ENCODE peak calls at places on chromosomes 2 and 18, in eight cellular contexts. One of them, this sample, is unnamed.
A peak's percentile ranks its signal among the peaks of the same experiment; 100 is the strongest.

GRCh38 chr2:187985923-187986322 is 305.8 kb upstream of the GULP1 start:
- DNase-seq in NCI-H774: peak; percentile 8
- DNase-seq in A549: no peak
- DNase-seq in BJ: no peak
- DNase-seq in tibial artery: no peak
- DNase-seq in neural crest cell: no peak
- DNase-seq in activated CD4-positive, alpha-beta T cell treated with anti-CD3 and anti-CD28 coated beads, Interleukin-2, amount 50 U/mL, for 4 hours: no peak
- DNase-seq in lung: no peak
- DNase-seq in this sample: no peak

GRCh38 chr2:40251146-40251545 is 200.7 kb downstream of the SLC8A1 start:
- DNase-seq in tibial artery: no peak
- DNase-seq in A549: no peak
- DNase-seq in activated CD4-positive, alpha-beta T cell treated with anti-CD3 and anti-CD28 coated beads, Interleukin-2, amount 50 U/mL, for 4 hours: no peak
- DNase-seq in BJ: no peak
- DNase-seq in lung: no peak
- DNase-seq in NCI-H774: peak; percentile 91
- DNase-seq in neural crest cell: no peak
- DNase-seq in this sample: no peak

GRCh38 chr2:28398101-28398834 is 5.6 kb downstream of the FOSL2 start:
- DNase-seq in A549: no peak
- DNase-seq in tibial artery: peak; percentile 63
- DNase-seq in lung: no peak
- DNase-seq in activated CD4-positive, alpha-beta T cell treated with anti-CD3 and anti-CD28 coated beads, Interleukin-2, amount 50 U/mL, for 4 hours: no peak
- DNase-seq in BJ: no peak
- DNase-seq in neural crest cell: no peak
- DNase-seq in NCI-H774: no peak
- DNase-seq in this sample: peak; percentile 76

GRCh38 chr2:197158591-197159550 is 151.7 kb downstream of the ANKRD44 start:
- DNase-seq in A549: no peak
- DNase-seq in neural crest cell: no peak
- DNase-seq in BJ: no peak
- DNase-seq in activated CD4-positive, alpha-beta T cell treated with anti-CD3 and anti-CD28 coated beads, Interleukin-2, amount 50 U/mL, for 4 hours: no peak
- DNase-seq in lung: no peak
- DNase-seq in tibial artery: no peak
- DNase-seq in NCI-H774: no peak
- DNase-seq in this sample: no peak

GRCh38 chr18:59900222-59901128 is 679 bp downstream of the PMAIP1 start:
- DNase-seq in activated CD4-positive, alpha-beta T cell treated with anti-CD3 and anti-CD28 coated beads, Interleukin-2, amount 50 U/mL, for 4 hours: peak; percentile 64
- DNase-seq in NCI-H774: no peak
- DNase-seq in neural crest cell: peak; percentile 20
- DNase-seq in tibial artery: no peak
- DNase-seq in BJ: no peak
- DNase-seq in lung: peak; percentile 36
- DNase-seq in A549: no peak
- DNase-seq in this sample: peak; percentile 84

GRCh38 chr2:128390256-128390990 is 71.8 kb upstream of the HS6ST1 start:
- DNase-seq in neural crest cell: no peak
- DNase-seq in activated CD4-positive, alpha-beta T cell treated with anti-CD3 and anti-CD28 coated beads, Interleukin-2, amount 50 U/mL, for 4 hours: no peak
- DNase-seq in A549: no peak
- DNase-seq in tibial artery: peak; percentile 9
- DNase-seq in lung: no peak
- DNase-seq in BJ: no peak
- DNase-seq in NCI-H774: no peak
- DNase-seq in this sample: no peak

GRCh38 chr2:241224851-241225438 is 36.5 kb downstream of the ANO7 start:
- DNase-seq in lung: no peak
- DNase-seq in activated CD4-positive, alpha-beta T cell treated with anti-CD3 and anti-CD28 coated beads, Interleukin-2, amount 50 U/mL, for 4 hours: no peak
- DNase-seq in A549: no peak
- DNase-seq in BJ: no peak
- DNase-seq in NCI-H774: no peak
- DNase-seq in tibial artery: no peak
- DNase-seq in neural crest cell: no peak
- DNase-seq in this sample: peak; percentile 9

GRCh38 chr18:23331091-23331920 is 121.8 kb upstream of the RIOK3 start:
- DNase-seq in activated CD4-positive, alpha-beta T cell treated with anti-CD3 and anti-CD28 coated beads, Interleukin-2, amount 50 U/mL, for 4 hours: no peak
- DNase-seq in BJ: no peak
- DNase-seq in A549: no peak
- DNase-seq in neural crest cell: no peak
- DNase-seq in lung: peak; percentile 88
- DNase-seq in tibial artery: no peak
- DNase-seq in NCI-H774: peak; percentile 58
- DNase-seq in this sample: peak; percentile 35

GRCh38 chr2:48452108-48452507 is 77.8 kb upstream of the STON1 start:
- DNase-seq in A549: no peak
- DNase-seq in BJ: no peak
- DNase-seq in NCI-H774: peak; percentile 75
- DNase-seq in neural crest cell: no peak
- DNase-seq in activated CD4-positive, alpha-beta T cell treated with anti-CD3 and anti-CD28 coated beads, Interleukin-2, amount 50 U/mL, for 4 hours: no peak
- DNase-seq in lung: no peak
- DNase-seq in tibial artery: no peak
- DNase-seq in this sample: no peak

GRCh38 chr2:106157416-106157815 is 36.7 kb downstream of the UXS1 start:
- DNase-seq in lung: no peak
- DNase-seq in BJ: no peak
- DNase-seq in NCI-H774: no peak
- DNase-seq in tibial artery: no peak
- DNase-seq in activated CD4-positive, alpha-beta T cell treated with anti-CD3 and anti-CD28 coated beads, Interleukin-2, amount 50 U/mL, for 4 hours: no peak
- DNase-seq in A549: no peak
- DNase-seq in neural crest cell: no peak
- DNase-seq in this sample: no peak

GRCh38 chr2:8740136-8740535 is 58.3 kb downstream of the ID2 start:
- DNase-seq in BJ: no peak
- DNase-seq in lung: no peak
- DNase-seq in NCI-H774: no peak
- DNase-seq in neural crest cell: no peak
- DNase-seq in tibial artery: no peak
- DNase-seq in activated CD4-positive, alpha-beta T cell treated with anti-CD3 and anti-CD28 coated beads, Interleukin-2, amount 50 U/mL, for 4 hours: no peak
- DNase-seq in A549: no peak
- DNase-seq in this sample: no peak

GRCh38 chr2:85134255-85135065 is 1.3 kb downstream of the TCF7L1 start:
- DNase-seq in A549: no peak
- DNase-seq in BJ: no peak
- DNase-seq in neural crest cell: peak; percentile 51
- DNase-seq in lung: peak; percentile 36
- DNase-seq in NCI-H774: no peak
- DNase-seq in tibial artery: peak; percentile 38
- DNase-seq in activated CD4-positive, alpha-beta T cell treated with anti-CD3 and anti-CD28 coated beads, Interleukin-2, amount 50 U/mL, for 4 hours: no peak
- DNase-seq in this sample: no peak

GRCh38 chr2:143451622-143452021 is 322.4 kb downstream of the ARHGAP15 start:
- DNase-seq in activated CD4-positive, alpha-beta T cell treated with anti-CD3 and anti-CD28 coated beads, Interleukin-2, amount 50 U/mL, for 4 hours: no peak
- DNase-seq in NCI-H774: no peak
- DNase-seq in BJ: no peak
- DNase-seq in A549: no peak
- DNase-seq in neural crest cell: no peak
- DNase-seq in tibial artery: no peak
- DNase-seq in lung: no peak
- DNase-seq in this sample: peak; percentile 69

GRCh38 chr2:216830346-216830745 is 29.5 kb downstream of the TNP1 start:
- DNase-seq in neural crest cell: no peak
- DNase-seq in NCI-H774: peak; percentile 31
- DNase-seq in A549: no peak
- DNase-seq in lung: no peak
- DNase-seq in BJ: no peak
- DNase-seq in activated CD4-positive, alpha-beta T cell treated with anti-CD3 and anti-CD28 coated beads, Interleukin-2, amount 50 U/mL, for 4 hours: no peak
- DNase-seq in tibial artery: no peak
- DNase-seq in this sample: no peak

GRCh38 chr18:45793295-45793965 is 32.0 kb upstream of the SIGLEC15 start:
- DNase-seq in NCI-H774: no peak
- DNase-seq in neural crest cell: no peak
- DNase-seq in A549: peak; percentile 66
- DNase-seq in BJ: peak; percentile 87
- DNase-seq in activated CD4-positive, alpha-beta T cell treated with anti-CD3 and anti-CD28 coated beads, Interleukin-2, amount 50 U/mL, for 4 hours: no peak
- DNase-seq in lung: no peak
- DNase-seq in tibial artery: no peak
- DNase-seq in this sample: peak; percentile 99

GRCh38 chr18:15005313-15006130 is 257.6 kb downstream of the ANKRD30B start:
- DNase-seq in BJ: no peak
- DNase-seq in A549: no peak
- DNase-seq in tibial artery: no peak
- DNase-seq in activated CD4-positive, alpha-beta T cell treated with anti-CD3 and anti-CD28 coated beads, Interleukin-2, amount 50 U/mL, for 4 hours: no peak
- DNase-seq in NCI-H774: no peak
- DNase-seq in neural crest cell: no peak
- DNase-seq in lung: no peak
- DNase-seq in this sample: no peak

GRCh38 chr2:138121769-138122661 is 157.7 kb downstream of the HNMT start:
- DNase-seq in activated CD4-positive, alpha-beta T cell treated with anti-CD3 and anti-CD28 coated beads, Interleukin-2, amount 50 U/mL, for 4 hours: no peak
- DNase-seq in NCI-H774: no peak
- DNase-seq in A549: no peak
- DNase-seq in tibial artery: no peak
- DNase-seq in neural crest cell: no peak
- DNase-seq in BJ: no peak
- DNase-seq in lung: no peak
- DNase-seq in this sample: peak; percentile 41

GRCh38 chr2:96924775-96925747 is 55.2 kb upstream of the SEMA4C start:
- DNase-seq in lung: no peak
- DNase-seq in neural crest cell: no peak
- DNase-seq in activated CD4-positive, alpha-beta T cell treated with anti-CD3 and anti-CD28 coated beads, Interleukin-2, amount 50 U/mL, for 4 hours: peak; percentile 19
- DNase-seq in A549: no peak
- DNase-seq in BJ: no peak
- DNase-seq in tibial artery: no peak
- DNase-seq in NCI-H774: no peak
- DNase-seq in this sample: no peak

GRCh38 chr18:51151568-51152511 is 45.6 kb downstream of the MEX3C start:
- DNase-seq in tibial artery: no peak
- DNase-seq in activated CD4-positive, alpha-beta T cell treated with anti-CD3 and anti-CD28 coated beads, Interleukin-2, amount 50 U/mL, for 4 hours: peak; percentile 92
- DNase-seq in A549: no peak
- DNase-seq in NCI-H774: no peak
- DNase-seq in neural crest cell: no peak
- DNase-seq in lung: no peak
- DNase-seq in BJ: no peak
- DNase-seq in this sample: no peak

GRCh38 chr2:58699412-58699811 is 458.3 kb upstream of the FANCL start:
- DNase-seq in NCI-H774: no peak
- DNase-seq in neural crest cell: no peak
- DNase-seq in BJ: no peak
- DNase-seq in A549: no peak
- DNase-seq in activated CD4-positive, alpha-beta T cell treated with anti-CD3 and anti-CD28 coated beads, Interleukin-2, amount 50 U/mL, for 4 hours: no peak
- DNase-seq in lung: no peak
- DNase-seq in tibial artery: no peak
- DNase-seq in this sample: no peak

GRCh38 chr2:237867465-237867864 is 8.0 kb downstream of the RAMP1 start:
- DNase-seq in tibial artery: no peak
- DNase-seq in neural crest cell: no peak
- DNase-seq in activated CD4-positive, alpha-beta T cell treated with anti-CD3 and anti-CD28 coated beads, Interleukin-2, amount 50 U/mL, for 4 hours: no peak
- DNase-seq in NCI-H774: no peak
- DNase-seq in BJ: no peak
- DNase-seq in A549: no peak
- DNase-seq in lung: no peak
- DNase-seq in this sample: no peak

GRCh38 chr18:62880034-62880433 is 164.7 kb downstream of the PHLPP1 start:
- DNase-seq in tibial artery: no peak
- DNase-seq in A549: no peak
- DNase-seq in BJ: no peak
- DNase-seq in neural crest cell: no peak
- DNase-seq in activated CD4-positive, alpha-beta T cell treated with anti-CD3 and anti-CD28 coated beads, Interleukin-2, amount 50 U/mL, for 4 hours: no peak
- DNase-seq in lung: no peak
- DNase-seq in NCI-H774: no peak
- DNase-seq in this sample: no peak

GRCh38 chr2:85066874-85067351 is 66.3 kb upstream of the TCF7L1 start:
- DNase-seq in tibial artery: peak; percentile 83
- DNase-seq in BJ: peak; percentile 9
- DNase-seq in A549: peak; percentile 77
- DNase-seq in activated CD4-positive, alpha-beta T cell treated with anti-CD3 and anti-CD28 coated beads, Interleukin-2, amount 50 U/mL, for 4 hours: peak; percentile 16
- DNase-seq in lung: peak; percentile 72
- DNase-seq in NCI-H774: peak; percentile 52
- DNase-seq in neural crest cell: peak; percentile 88
- DNase-seq in this sample: peak; percentile 79

GRCh38 chr2:145258903-145259579 is 739.1 kb upstream of the ZEB2 start:
- DNase-seq in tibial artery: no peak
- DNase-seq in A549: no peak
- DNase-seq in neural crest cell: no peak
- DNase-seq in NCI-H774: no peak
- DNase-seq in BJ: no peak
- DNase-seq in activated CD4-positive, alpha-beta T cell treated with anti-CD3 and anti-CD28 coated beads, Interleukin-2, amount 50 U/mL, for 4 hours: no peak
- DNase-seq in lung: no peak
- DNase-seq in this sample: no peak

GRCh38 chr18:32552421-32553030 is 81.8 kb upstream of the GAREM1 start:
- DNase-seq in activated CD4-positive, alpha-beta T cell treated with anti-CD3 and anti-CD28 coated beads, Interleukin-2, amount 50 U/mL, for 4 hours: peak; percentile 37
- DNase-seq in NCI-H774: peak; percentile 76
- DNase-seq in tibial artery: peak; percentile 34
- DNase-seq in neural crest cell: peak; percentile 33
- DNase-seq in BJ: peak; percentile 0
- DNase-seq in lung: peak; percentile 66
- DNase-seq in A549: peak; percentile 34
- DNase-seq in this sample: peak; percentile 81

GRCh38 chr2:230312638-230313037 is 14.4 kb upstream of the SP140L start:
- DNase-seq in activated CD4-positive, alpha-beta T cell treated with anti-CD3 and anti-CD28 coated beads, Interleukin-2, amount 50 U/mL, for 4 hours: no peak
- DNase-seq in lung: no peak
- DNase-seq in A549: no peak
- DNase-seq in tibial artery: no peak
- DNase-seq in BJ: no peak
- DNase-seq in neural crest cell: no peak
- DNase-seq in NCI-H774: no peak
- DNase-seq in this sample: no peak

GRCh38 chr18:48872234-48873145 is 78.3 kb downstream of the SMAD7 start:
- DNase-seq in lung: no peak
- DNase-seq in A549: no peak
- DNase-seq in neural crest cell: no peak
- DNase-seq in activated CD4-positive, alpha-beta T cell treated with anti-CD3 and anti-CD28 coated beads, Interleukin-2, amount 50 U/mL, for 4 hours: no peak
- DNase-seq in BJ: no peak
- DNase-seq in tibial artery: no peak
- DNase-seq in NCI-H774: no peak
- DNase-seq in this sample: peak; percentile 62

GRCh38 chr2:137192366-137193315 is 427.3 kb downstream of the THSD7B start:
- DNase-seq in activated CD4-positive, alpha-beta T cell treated with anti-CD3 and anti-CD28 coated beads, Interleukin-2, amount 50 U/mL, for 4 hours: no peak
- DNase-seq in neural crest cell: no peak
- DNase-seq in BJ: no peak
- DNase-seq in NCI-H774: no peak
- DNase-seq in lung: no peak
- DNase-seq in A549: no peak
- DNase-seq in tibial artery: no peak
- DNase-seq in this sample: peak; percentile 85

GRCh38 chr2:25397777-25398176 is 56.1 kb upstream of the DNMT3A start:
- DNase-seq in BJ: no peak
- DNase-seq in A549: no peak
- DNase-seq in lung: no peak
- DNase-seq in tibial artery: no peak
- DNase-seq in activated CD4-positive, alpha-beta T cell treated with anti-CD3 and anti-CD28 coated beads, Interleukin-2, amount 50 U/mL, for 4 hours: no peak
- DNase-seq in neural crest cell: no peak
- DNase-seq in NCI-H774: no peak
- DNase-seq in this sample: no peak

GRCh38 chr2:127255146-127255545 is 35.0 kb upstream of the CYP27C1 start:
- DNase-seq in activated CD4-positive, alpha-beta T cell treated with anti-CD3 and anti-CD28 coated beads, Interleukin-2, amount 50 U/mL, for 4 hours: no peak
- DNase-seq in lung: no peak
- DNase-seq in neural crest cell: peak; percentile 14
- DNase-seq in BJ: no peak
- DNase-seq in A549: no peak
- DNase-seq in NCI-H774: no peak
- DNase-seq in tibial artery: no peak
- DNase-seq in this sample: no peak